ENCODE peak calls at places on chromosome 15, in eight cellular contexts. K, D, F, L, O, H, W and S are unnamed samples.

GRCh38 chr15:70101459-70102113 is 3.9 kb upstream of the TLE3 start:
- DNase-seq in K (peak; percentile 89), D (peak; percentile 93), F (peak; percentile 90), L (no peak), O (peak; percentile 11), H (peak; percentile 89), W (peak; percentile 63), S (peak; percentile 67)

GRCh38 chr15:58465866-58466517 is 34.2 kb downstream of the LIPC start:
- DNase-seq in K (no peak), D (no peak), F (no peak), L (no peak), O (no peak), H (no peak), W (no peak), S (no peak)

GRCh38 chr15:43939070-43939469 is 112.3 kb downstream of the WDR76 start:
- DNase-seq in K (no peak), D (no peak), F (no peak), L (no peak), O (no peak), H (no peak), W (peak; percentile 14), S (no peak)

GRCh38 chr15:67863442-67863987 is 23.7 kb upstream of the RNU6-1 start:
- DNase-seq in K (peak; percentile 42), D (peak; percentile 93), F (peak; percentile 92), L (peak; percentile 42), O (no peak), H (no peak), W (peak; percentile 81), S (no peak)

GRCh38 chr15:48242531-48242930 is 36.4 kb downstream of the SLC12A1 start:
- DNase-seq in K (no peak), D (no peak), F (no peak), L (no peak), O (no peak), H (no peak), W (no peak), S (no peak)

GRCh38 chr15:78212008-78212407 is 22.4 kb downstream of the ACSBG1 start:
- DNase-seq in K (no peak), D (no peak), F (no peak), L (no peak), O (no peak), H (no peak), W (no peak), S (no peak)

GRCh38 chr15:96421211-96421610 is 90.7 kb downstream of the NR2F2 start:
- DNase-seq in K (peak; percentile 6), D (peak; percentile 50), F (no peak), L (no peak), O (no peak), H (no peak), W (no peak), S (no peak)

GRCh38 chr15:40928975-40929729 is at the start of gene DLL4:
- DNase-seq in K (peak; percentile 24), D (peak; percentile 81), F (no peak), L (no peak), O (no peak), H (no peak), W (peak; percentile 87), S (no peak)

GRCh38 chr15:78775472-78775871 is 35.8 kb downstream of the ADAMTS7 start:
- DNase-seq in K (no peak), D (no peak), F (no peak), L (no peak), O (no peak), H (no peak), W (no peak), S (no peak)

GRCh38 chr15:39344662-39345141 is 236.2 kb upstream of the THBS1 start:
- DNase-seq in K (no peak), D (peak; percentile 50), F (no peak), L (no peak), O (no peak), H (no peak), W (no peak), S (no peak)

GRCh38 chr15:70432924-70433500 is 330.3 kb downstream of the UACA start:
- DNase-seq in K (no peak), D (peak; percentile 82), F (no peak), L (no peak), O (no peak), H (no peak), W (no peak), S (no peak)

GRCh38 chr15:47951761-47952160 is 169.0 kb upstream of the SLC24A5 start:
- DNase-seq in K (no peak), D (no peak), F (no peak), L (no peak), O (no peak), H (no peak), W (no peak), S (no peak)

GRCh38 chr15:82132742-82133141 is 86.9 kb upstream of the MEX3B start:
- DNase-seq in K (peak; percentile 65), D (no peak), F (no peak), L (no peak), O (peak; percentile 60), H (peak; percentile 39), W (no peak), S (peak; percentile 75)

GRCh38 chr15:71082803-71083202 is 32.5 kb upstream of the THSD4 start:
- DNase-seq in K (no peak), D (no peak), F (no peak), L (no peak), O (no peak), H (no peak), W (no peak), S (no peak)

GRCh38 chr15:75043509-75044257 is 20.3 kb downstream of the PPCDC start:
- DNase-seq in K (peak; percentile 98), D (no peak), F (peak; percentile 98), L (peak; percentile 95), O (peak; percentile 99), H (peak; percentile 99), W (peak; percentile 91), S (peak; percentile 93)

GRCh38 chr15:88430051-88430450 is 37.1 kb downstream of the MRPL46 start:
- DNase-seq in K (no peak), D (no peak), F (no peak), L (no peak), O (no peak), H (no peak), W (no peak), S (no peak)

GRCh38 chr15:28123408-28124023 is 24.4 kb upstream of the OCA2 start:
- DNase-seq in K (peak; percentile 33), D (peak; percentile 83), F (no peak), L (peak; percentile 64), O (no peak), H (peak; percentile 69), W (peak; percentile 75), S (peak; percentile 44)

GRCh38 chr15:72375846-72376581 is at the start of gene HEXA:
- DNase-seq in K (peak; percentile 82), D (peak; percentile 99), F (peak; percentile 99), L (peak; percentile 94), O (peak; percentile 81), H (peak; percentile 87), W (peak; percentile 97), S (peak; percentile 73)

GRCh38 chr15:92907229-92907628 is 7.1 kb downstream of the CHD2 start:
- DNase-seq in K (no peak), D (no peak), F (no peak), L (no peak), O (no peak), H (no peak), W (no peak), S (no peak)

GRCh38 chr15:95829062-95829461 is 501.4 kb upstream of the NR2F2 start:
- DNase-seq in K (no peak), D (peak; percentile 10), F (no peak), L (no peak), O (no peak), H (no peak), W (no peak), S (no peak)

GRCh38 chr15:66905185-66905584 is 160.2 kb upstream of the SMAD3 start:
- DNase-seq in K (no peak), D (no peak), F (no peak), L (no peak), O (no peak), H (no peak), W (no peak), S (no peak)

DNA sequence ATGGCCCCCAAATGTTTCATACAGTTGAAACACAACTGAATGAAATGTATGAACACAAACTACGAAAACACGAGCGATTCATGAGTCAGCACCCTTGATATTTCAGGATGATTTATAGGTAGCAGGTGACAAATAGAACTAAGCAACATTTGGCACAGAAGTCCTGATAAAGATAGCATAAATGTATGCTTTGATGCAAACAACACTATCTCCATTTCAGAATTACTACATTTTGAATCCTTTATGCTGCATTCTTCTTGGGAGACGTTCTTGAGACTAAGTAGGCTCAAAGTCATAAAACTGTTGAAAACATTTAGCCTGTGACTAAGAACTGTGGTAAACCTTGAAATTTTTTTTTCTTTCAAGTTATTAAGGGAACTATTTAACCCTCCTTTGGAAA is 200.3 kb upstream of the ICE2 start:
- DNase-seq in K (no peak), D (no peak), F (no peak), L (no peak), O (peak; percentile 20), H (peak; percentile 44), W (no peak), S (no peak)
- H3K4me3 ChIP-seq in K (no peak overlapping the region), D (no peak overlapping the region), F (no peak overlapping the region), L (no peak overlapping the region), O (no peak overlapping the region), H (no peak overlapping the region), W (no peak overlapping the region), S (no peak overlapping the region)

GRCh38 chr15:80459380-80459779 is 55.2 kb downstream of the ARNT2 start:
- DNase-seq in K (no peak), D (no peak), F (no peak), L (no peak), O (no peak), H (no peak), W (no peak), S (no peak)

GRCh38 chr15:80462111-80462510 is 57.9 kb downstream of the ARNT2 start:
- DNase-seq in K (no peak), D (no peak), F (no peak), L (no peak), O (no peak), H (no peak), W (no peak), S (no peak)

GRCh38 chr15:80464952-80465645 is 60.9 kb downstream of the ARNT2 start:
- DNase-seq in K (no peak), D (no peak), F (no peak), L (no peak), O (no peak), H (no peak), W (no peak), S (no peak)

GRCh38 chr15:80462836-80463512 is 58.8 kb downstream of the ARNT2 start:
- DNase-seq in K (no peak), D (no peak), F (no peak), L (no peak), O (no peak), H (no peak), W (no peak), S (no peak)

GRCh38 chr15:80461370-80462060 is 57.3 kb downstream of the ARNT2 start:
- DNase-seq in K (no peak), D (no peak), F (no peak), L (no peak), O (no peak), H (no peak), W (no peak), S (no peak)
- TF ChIP-seq CTCF in K (no peak), D (no peak), F (no peak), L (no peak), O (peak; percentile 1), H (no peak), W (no peak), S (no peak)

GRCh38 chr15:52799145-52799811 is 9.1 kb upstream of the ONECUT1 start:
- DNase-seq in K (no peak), D (no peak), F (no peak), L (no peak), O (no peak), H (no peak), W (no peak), S (no peak)
- H3K4me3 ChIP-seq in K (no peak overlapping the region), D (no peak overlapping the region), F (no peak overlapping the region), L (no peak overlapping the region), O (no peak overlapping the region), H (no peak overlapping the region), W (no peak overlapping the region), S (no peak overlapping the region)

GRCh38 chr15:90456236-90456635 is 68.2 kb downstream of the IQGAP1 start:
- DNase-seq in K (no peak), D (peak; percentile 38), F (no peak), L (no peak), O (no peak), H (no peak), W (no peak), S (no peak)
- TF ChIP-seq CTCF in K (no peak), D (no peak), F (no peak), L (no peak), O (no peak), H (no peak), W (no peak), S (no peak)